ENCODE peak calls at places on chromosomes 12 and 14, in six cellular contexts. T is psoas muscle, D is mesothelial cell of epicardium, A is WTC11, M is pancreas, E is tibial artery. F is an unnamed sample.

GRCh38 chr14:99604766-99605298 is 825 bp upstream of the CCDC85C start:
- DNase-seq in T (no peak), D (no peak), A (peak; percentile 46), M (peak; percentile 44), E (peak; percentile 72), F (peak; percentile 75)

GRCh38 chr14:33273978-33274377 is 335.3 kb downstream of the NPAS3 start:
- DNase-seq in T (no peak), D (no peak), A (no peak), M (no peak), E (no peak), F (no peak)

GRCh38 chr12:48999371-49000131 is at the start of gene DDN:
- DNase-seq in T (peak; percentile 79), D (no peak), A (no peak), M (no peak), E (no peak), F (peak; percentile 76)

GRCh38 chr12:6089041-6089823 is 35.2 kb downstream of the VWF start:
- DNase-seq in T (no peak), D (no peak), A (peak; percentile 23), M (no peak), E (peak; percentile 23), F (no peak)

GRCh38 chr12:65536876-65537661 is 258.6 kb downstream of the MSRB3 start:
- DNase-seq in T (no peak), D (no peak), A (no peak), M (peak; percentile 28), E (peak; percentile 76), F (no peak)

GRCh38 chr14:64572721-64573508 is 23.2 kb downstream of the PPP1R36 start:
- DNase-seq in T (no peak), D (no peak), A (no peak), M (no peak), E (no peak), F (no peak)

GRCh38 chr12:58877243-58877743 is 43.0 kb downstream of the LRIG3 start:
- DNase-seq in T (no peak), D (no peak), A (no peak), M (peak; percentile 83), E (no peak), F (no peak)

GRCh38 chr14:104851896-104852663 is 13.0 kb upstream of the CEP170B start:
- DNase-seq in T (no peak), D (no peak), A (no peak), M (no peak), E (peak; percentile 37), F (no peak)

GRCh38 chr14:78445275-78445674 is 275.1 kb downstream of the NRXN3 start:
- DNase-seq in T (no peak), D (no peak), A (no peak), M (no peak), E (no peak), F (no peak)

GRCh38 chr12:75558262-75558661 is 46.9 kb upstream of the KRR1 start:
- DNase-seq in T (no peak), D (no peak), A (no peak), M (no peak), E (no peak), F (peak; percentile 18)

GRCh38 chr12:29655861-29656260 is 127.9 kb downstream of the TMTC1 start:
- DNase-seq in T (peak; percentile 65), D (no peak), A (no peak), M (no peak), E (no peak), F (no peak)

GRCh38 chr12:67794151-67794550 is 145.6 kb downstream of the DYRK2 start:
- DNase-seq in T (no peak), D (no peak), A (no peak), M (no peak), E (no peak), F (no peak)

GRCh38 chr12:18414671-18415070 is 153.4 kb downstream of the PIK3C2G start:
- DNase-seq in T (no peak), D (no peak), A (no peak), M (no peak), E (no peak), F (no peak)

GRCh38 chr12:111842556-111843396 is 748 bp downstream of the MAPKAPK5 start:
- DNase-seq in T (no peak), D (no peak), A (peak; percentile 18), M (no peak), E (no peak), F (no peak)

GRCh38 chr12:115404761-115405470 is 720.9 kb upstream of the TBX3 start:
- DNase-seq in T (no peak), D (no peak), A (no peak), M (no peak), E (no peak), F (no peak)

GRCh38 chr12:57063991-57064725 is 14.2 kb upstream of the MYO1A start:
- DNase-seq in T (no peak), D (no peak), A (no peak), M (no peak), E (no peak), F (no peak)

GRCh38 chr14:70664698-70665447 is 23.2 kb downstream of the TTC9 start:
- DNase-seq in T (no peak), D (no peak), A (no peak), M (no peak), E (no peak), F (no peak)

GRCh38 chr14:31949709-31950108 is 127.4 kb upstream of the ARHGAP5 start:
- DNase-seq in T (no peak), D (no peak), A (no peak), M (no peak), E (no peak), F (no peak)

GRCh38 chr14:31951638-31951964 is 125.5 kb upstream of the ARHGAP5 start:
- DNase-seq in T (no peak), D (no peak), A (no peak), M (no peak), E (no peak), F (no peak)

GRCh38 chr14:31952573-31952972 is 124.5 kb upstream of the ARHGAP5 start:
- DNase-seq in T (no peak), D (no peak), A (no peak), M (no peak), E (no peak), F (no peak)

GRCh38 chr14:31950331-31950730 is 126.8 kb upstream of the ARHGAP5 start:
- DNase-seq in T (no peak), D (no peak), A (no peak), M (no peak), E (no peak), F (no peak)

DNA sequence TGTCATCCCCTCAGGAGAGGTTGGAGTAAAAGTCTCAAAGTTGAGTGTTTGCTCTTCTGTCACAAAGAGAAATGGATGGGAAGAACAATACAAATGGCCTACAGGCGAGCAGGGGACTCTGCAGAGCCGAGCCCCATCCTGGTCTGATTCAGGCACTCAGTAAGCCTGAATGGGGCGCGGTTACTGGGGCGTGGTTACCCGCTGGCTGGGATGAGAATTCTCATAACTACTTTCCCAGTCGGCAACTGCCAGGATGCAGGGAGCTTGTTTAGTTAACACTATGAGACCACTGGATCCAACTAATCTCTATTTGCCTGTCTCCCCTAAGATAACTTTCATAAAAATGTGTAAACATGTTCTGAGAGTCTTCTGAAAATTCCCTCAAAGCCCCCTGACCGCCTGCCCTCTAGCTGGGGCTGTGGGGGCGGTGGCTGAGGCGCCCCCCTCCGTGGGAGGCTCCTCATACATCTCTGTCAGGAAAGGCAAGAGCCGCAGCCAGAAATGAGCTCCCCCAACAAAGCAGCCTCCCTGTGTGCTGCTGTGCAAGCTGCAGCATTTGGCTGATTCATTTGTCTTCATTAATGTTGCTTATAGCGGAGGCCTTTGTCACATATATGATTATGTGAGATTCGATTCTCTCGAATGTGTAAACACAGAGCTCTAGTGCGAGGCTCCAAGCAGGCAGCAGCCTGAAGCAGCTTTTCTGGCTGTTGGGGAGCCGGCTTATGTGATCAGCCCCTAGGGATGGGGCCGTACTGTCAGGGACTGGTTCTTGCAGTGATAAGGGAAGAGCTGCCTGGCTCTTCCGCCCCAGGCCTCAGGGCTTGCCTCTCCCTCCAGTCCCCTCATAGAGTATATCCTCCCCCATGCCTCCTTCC is 126.1 kb upstream of the ARHGAP5 start:
- DNase-seq in T (peak; percentile 65), D (peak; percentile 46), A (peak; percentile 45), M (no peak), E (no peak), F (peak; percentile 62)
- TF ChIP-seq CTCF in T (no peak), D (no peak), A (no peak), M (no peak), E (no peak), F (no peak)

GRCh38 chr12:27711312-27711682 is 665 bp downstream of the MRPS35 start:
- DNase-seq in T (no peak), D (no peak), A (no peak), M (no peak), E (no peak), F (no peak)
- TF ChIP-seq CTCF in T (no peak), D (no peak), A (no peak), M (no peak), E (no peak), F (no peak)

GRCh38 chr12:42104087-42104486 is 40.6 kb downstream of the GXYLT1 start:
- DNase-seq in T (no peak), D (no peak), A (no peak), M (no peak), E (no peak), F (no peak)
- TF ChIP-seq CTCF in T (peak; percentile 15), D (no peak), A (no peak), M (no peak), E (no peak), F (no peak)

DNA sequence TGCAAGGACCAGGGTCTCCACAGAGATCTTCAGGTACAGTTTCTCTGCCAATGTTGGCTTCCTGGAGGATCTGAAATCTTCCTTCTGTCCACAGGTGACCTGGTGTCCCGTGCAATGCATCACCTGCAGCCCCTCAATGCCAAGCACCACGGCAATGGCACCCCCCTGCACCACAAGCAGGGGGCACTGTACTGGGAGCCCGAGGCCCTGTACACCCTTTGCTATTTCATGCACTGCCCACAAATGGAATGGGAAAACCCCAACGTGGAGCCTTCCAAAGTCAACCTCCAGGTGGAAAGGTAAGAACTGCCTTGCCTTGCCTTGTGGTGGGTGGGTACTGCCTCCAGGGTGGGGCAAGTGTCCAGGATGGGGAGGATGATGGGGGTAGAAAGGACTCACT is 141.8 kb upstream of the PWP1 start:
- DNase-seq in T (no peak), D (no peak), A (no peak), M (no peak), E (no peak), F (no peak)
- TF ChIP-seq CTCF in T (no peak), D (peak; percentile 10), A (no peak), M (no peak), E (no peak), F (no peak)